ENCODE peak calls at places on chromosomes 3 and 15, in four cellular contexts. Q is ELF-1; G is stimulated activated CD4-positive, alpha-beta T cell treated with anti-CD3 and anti-CD28 coated beads, Interleukin-15, amount 100 ng/mL, for 24 hours; E is OCI-LY7. O is an unnamed sample.
A peak's percentile ranks its signal among the peaks of the same experiment; 100 is the strongest.

GRCh38 chr3:156604642-156605144 is 49.8 kb upstream of the SSR3 start:
- DNase-seq in Q (no peak), G (no peak), E (no peak), O (no peak)

GRCh38 chr15:90839187-90840071 is 29.0 kb upstream of the FURIN start:
- DNase-seq in Q (peak; percentile 96), G (peak; percentile 47), E (peak; percentile 86), O (peak; percentile 71)

GRCh38 chr15:57395292-57395691 is 19.0 kb downstream of the CGNL1 start:
- DNase-seq in Q (no peak), G (no peak), E (no peak), O (no peak)

GRCh38 chr15:66496951-66497501 is 536 bp downstream of the SNAPC5 start:
- DNase-seq in Q (no peak), G (peak; percentile 38), E (peak; percentile 41), O (no peak)

GRCh38 chr3:51539291-51539891 is 872 bp downstream of the RAD54L2 start:
- DNase-seq in Q (peak; percentile 55), G (peak; percentile 69), E (peak; percentile 51), O (peak; percentile 27)

GRCh38 chr15:88906130-88906529 is 7.0 kb downstream of the MFGE8 start:
- DNase-seq in Q (no peak), G (no peak), E (no peak), O (no peak)

GRCh38 chr3:175304437-175304836 is 445.3 kb downstream of the NAALADL2 start:
- DNase-seq in Q (no peak), G (no peak), E (no peak), O (no peak)

GRCh38 chr3:42264399-42265058 is 1.5 kb downstream of the CCK start:
- DNase-seq in Q (peak; percentile 86), G (peak; percentile 44), E (no peak), O (no peak)

GRCh38 chr3:46659285-46659684 is 34.2 kb downstream of the ALS2CL start:
- DNase-seq in Q (peak; percentile 85), G (no peak), E (no peak), O (no peak)

GRCh38 chr3:190036631-190037030 is 84.1 kb downstream of the P3H2 start:
- DNase-seq in Q (peak; percentile 55), G (no peak), E (no peak), O (no peak)